ENCODE peak calls at places on chromosomes 11 and 22, in five cellular contexts. N is cardiac fibroblast; A is fibroblast of mammary gland; B is CD4-positive, alpha-beta T cell; G is astrocyte of the spinal cord. M is an unnamed sample.

GRCh38 chr22:45602824-45603301 is 68.8 kb upstream of the ATXN10 start:
- DNase-seq in A (peak), G (no peak), N (peak), B (no peak), M (no peak)

GRCh38 chr22:27597703-27598444 is 203.7 kb downstream of the MN1 start:
- DNase-seq in A (peak), G (no peak), B (no peak), N (peak), M (no peak)

GRCh38 chr11:117180661-117181585 is 2.4 kb downstream of the SIDT2 start:
- DNase-seq in G (peak), N (peak), B (peak), A (peak), M (peak)

GRCh38 chr11:108340958-108341357 is 118.1 kb downstream of the ATM start:
- DNase-seq in A (no peak), B (no peak), G (no peak), N (no peak), M (no peak)

GRCh38 chr11:57163160-57163868 is 18.4 kb upstream of the LRRC55 start:
- DNase-seq in G (no peak), A (no peak), B (no peak), N (no peak), M (no peak)

GRCh38 chr11:84437129-84438123 is 1151.3 kb upstream of the CCDC90B start:
- DNase-seq in N (no peak), B (no peak), G (no peak), A (peak), M (peak)

GRCh38 chr11:86577663-86578636 is 94.5 kb downstream of the ME3 start:
- DNase-seq in A (peak), N (peak), B (no peak), G (peak), M (no peak)

GRCh38 chr22:23110922-23111527 is 30.8 kb downstream of the RSPH14 start:
- DNase-seq in N (peak), A (no peak), G (no peak), B (no peak), M (no peak)

GRCh38 chr11:11043676-11044075 is 185.8 kb upstream of the ZBED5 start:
- DNase-seq in B (no peak), N (no peak), G (no peak), A (no peak), M (no peak)

GRCh38 chr22:29938285-29938693 is 55.3 kb downstream of the MTMR3 start:
- DNase-seq in N (peak), G (no peak), A (no peak), B (no peak), M (peak)

GRCh38 chr11:62705880-62706831 is 1.1 kb downstream of the BSCL2 start:
- DNase-seq in A (peak), N (peak), G (peak), B (peak), M (peak)

GRCh38 chr11:13269775-13270174 is 7.8 kb upstream of the BMAL1 start:
- DNase-seq in A (peak), G (peak), B (no peak), N (peak), M (no peak)

GRCh38 chr11:68843052-68843561 is 1.4 kb upstream of the CPT1A start:
- DNase-seq in A (peak), G (peak), N (peak), B (peak), M (peak)

GRCh38 chr11:68838572-68838964 is 3.1 kb downstream of the CPT1A start:
- DNase-seq in G (no peak), A (peak), B (no peak), N (peak), M (no peak)

GRCh38 chr11:1568451-1568911 is 3.6 kb downstream of the DUSP8 start:
- DNase-seq in B (peak), G (no peak), A (no peak), N (no peak), M (no peak)

GRCh38 chr11:2726964-2727363 is 27.2 kb upstream of the KCNQ1OT1 start:
- DNase-seq in G (no peak), A (no peak), B (no peak), N (no peak), M (no peak)

GRCh38 chr22:48888466-48889208 is 939.0 kb downstream of the BRD1 start:
- DNase-seq in G (no peak), N (no peak), B (no peak), A (no peak), M (no peak)

GRCh38 chr11:130055637-130056036 is 14.1 kb upstream of the APLP2 start:
- DNase-seq in N (peak), A (peak), G (peak), B (no peak), M (no peak)

GRCh38 chr11:65506770-65507485 is 8.1 kb downstream of the MALAT1 start:
- DNase-seq in B (peak), A (peak), G (peak), N (peak), M (no peak)

GRCh38 chr11:128346808-128347207 is 240.6 kb downstream of the ETS1 start:
- DNase-seq in B (no peak), A (peak), N (peak), G (peak), M (no peak)

GRCh38 chr11:9263840-9264380 is 1.2 kb downstream of the DENND5A start:
- DNase-seq in B (no peak), G (no peak), A (peak), N (peak), M (peak)

GRCh38 chr11:96242971-96243647 is 99.9 kb downstream of the MAML2 start:
- DNase-seq in B (peak), N (peak), A (peak), G (peak), M (peak)

GRCh38 chr11:94835571-94835970 is 67.4 kb downstream of the AMOTL1 start:
- DNase-seq in N (peak), G (peak), B (no peak), A (peak), M (no peak)

GRCh38 chr11:71418643-71419042 is 29.6 kb downstream of the DHCR7 start:
- DNase-seq in A (no peak), N (no peak), G (no peak), B (no peak), M (peak)

GRCh38 chr11:119983240-119983732 is 154.6 kb downstream of the TRIM29 start:
- DNase-seq in G (no peak), A (no peak), N (no peak), B (no peak), M (no peak)

GRCh38 chr11:73267921-73268540 is 4.1 kb upstream of the P2RY6 start:
- DNase-seq in G (no peak), B (no peak), N (no peak), A (no peak), M (no peak)

GRCh38 chr11:64004590-64004984 is 18.3 kb downstream of the OTUB1 start:
- DNase-seq in G (no peak), N (peak), A (peak), B (no peak), M (no peak)

GRCh38 chr11:34564807-34565241 is 51.2 kb upstream of the ELF5 start:
- DNase-seq in B (no peak), A (no peak), G (no peak), N (no peak), M (no peak)

GRCh38 chr11:64711138-64711943 is 11.7 kb downstream of the NRXN2 start:
- DNase-seq in G (no peak), A (no peak), N (no peak), B (no peak), M (no peak)

GRCh38 chr11:102522332-102523207 is 8.0 kb downstream of the MMP7 start:
- DNase-seq in B (no peak), A (no peak), N (no peak), G (no peak), M (no peak)
- TF ChIP-seq CTCF in B (no peak), A (no peak), N (no peak), G (no peak), M (no peak)

GRCh38 chr22:43411040-43411919 is 534 bp upstream of the MPPED1 start:
- DNase-seq in B (no peak), G (no peak), N (no peak), A (no peak), M (no peak)

GRCh38 chr22:43408009-43408408 is 3.8 kb upstream of the MPPED1 start:
- DNase-seq in A (no peak), N (no peak), B (no peak), G (no peak), M (no peak)

GRCh38 chr22:43409046-43409445 is 2.8 kb upstream of the MPPED1 start:
- DNase-seq in N (no peak), G (no peak), A (no peak), B (no peak), M (no peak)

GRCh38 chr22:43407591-43407990 is 4.2 kb upstream of the MPPED1 start:
- DNase-seq in G (no peak), N (no peak), B (no peak), A (no peak), M (no peak)

GRCh38 chr22:43409800-43410199 is 2.0 kb upstream of the MPPED1 start:
- DNase-seq in B (no peak), G (no peak), A (no peak), N (no peak), M (no peak)
- TF ChIP-seq CTCF in B (no peak), G (no peak), A (no peak), N (no peak), M (no peak)

DNA sequence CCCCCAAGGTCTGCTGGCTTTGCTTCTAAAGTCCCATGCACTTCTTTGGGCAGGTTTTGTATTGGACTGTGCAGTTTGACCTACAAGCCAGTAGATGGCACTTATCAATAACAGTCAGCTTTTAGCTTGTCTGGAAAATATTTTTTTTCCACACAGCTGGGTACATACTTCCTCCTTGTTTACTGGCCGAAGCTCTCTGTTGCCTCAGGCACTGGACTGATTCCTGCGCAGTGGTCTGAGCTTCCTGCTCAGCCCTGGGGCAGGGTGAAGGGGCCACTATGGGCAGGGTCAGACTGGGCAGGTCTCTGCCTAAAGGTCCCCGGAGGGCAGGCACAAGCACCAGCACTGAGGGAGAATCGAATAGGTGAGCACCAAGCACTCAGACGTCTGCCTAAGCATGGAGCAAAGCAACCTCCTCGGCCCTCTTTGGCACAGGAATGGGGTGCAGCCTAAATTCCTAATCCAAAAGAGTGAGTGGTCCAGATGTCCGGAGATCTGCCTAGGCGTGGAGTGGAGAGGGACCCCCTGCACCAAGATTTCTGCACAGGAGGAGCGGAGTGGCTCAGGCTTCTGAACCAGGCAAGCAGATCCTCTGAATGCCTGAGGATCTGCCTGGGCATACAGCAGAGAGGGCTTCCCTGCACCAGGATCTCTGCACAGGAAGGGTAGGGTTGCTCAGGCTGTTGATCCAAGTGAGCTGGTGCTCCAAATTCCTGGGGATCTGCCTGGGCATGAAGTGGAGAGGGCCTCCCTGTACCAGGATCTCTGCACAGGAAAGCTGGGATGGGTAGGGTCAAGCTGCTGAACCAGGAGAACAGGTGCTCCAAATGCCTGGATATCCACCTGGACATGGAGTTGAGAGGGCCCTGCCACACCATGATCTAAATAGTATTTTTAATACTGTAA is 105.9 kb upstream of the C11orf58 start:
- DNase-seq in G (peak), N (peak), B (no peak), A (no peak), M (no peak)
- TF ChIP-seq CTCF in G (peak), N (peak), B (no peak), A (peak), M (peak)

DNA sequence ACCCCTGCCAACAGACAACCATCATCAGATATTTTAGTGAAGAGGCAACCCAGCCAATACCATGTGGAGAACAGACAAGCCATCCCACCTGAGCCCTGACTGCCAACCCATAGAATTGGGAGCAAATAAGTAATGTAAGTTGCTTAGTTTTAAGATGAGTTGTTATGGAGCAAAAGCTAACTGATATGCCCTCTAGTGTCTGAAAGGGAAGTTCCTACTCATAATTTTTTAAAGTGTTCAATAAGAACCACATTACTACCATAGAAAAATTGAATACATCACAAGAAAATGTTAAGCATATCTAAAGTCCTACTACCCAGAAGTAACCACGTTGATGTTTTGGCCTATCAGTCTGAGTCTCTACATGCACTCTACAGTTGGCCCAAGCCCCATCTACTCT is 50.8 kb upstream of the SLC36A4 start:
- DNase-seq in A (peak), B (no peak), N (peak), G (no peak), M (no peak)
- TF ChIP-seq CTCF in A (peak), B (no peak), N (peak), G (peak), M (peak)

GRCh38 chr22:44085743-44086741 is 61.9 kb downstream of the PARVB start:
- DNase-seq in B (no peak), A (peak), G (peak), N (peak), M (peak)
- TF ChIP-seq CTCF in B (no peak), A (peak), G (peak), N (peak), M (peak)

GRCh38 chr22:26563022-26563421 is 26.9 kb downstream of the TPST2 start:
- DNase-seq in B (no peak), G (no peak), A (no peak), N (no peak), M (no peak)
- TF ChIP-seq CTCF in B (peak), G (no peak), A (no peak), N (no peak), M (peak)

DNA sequence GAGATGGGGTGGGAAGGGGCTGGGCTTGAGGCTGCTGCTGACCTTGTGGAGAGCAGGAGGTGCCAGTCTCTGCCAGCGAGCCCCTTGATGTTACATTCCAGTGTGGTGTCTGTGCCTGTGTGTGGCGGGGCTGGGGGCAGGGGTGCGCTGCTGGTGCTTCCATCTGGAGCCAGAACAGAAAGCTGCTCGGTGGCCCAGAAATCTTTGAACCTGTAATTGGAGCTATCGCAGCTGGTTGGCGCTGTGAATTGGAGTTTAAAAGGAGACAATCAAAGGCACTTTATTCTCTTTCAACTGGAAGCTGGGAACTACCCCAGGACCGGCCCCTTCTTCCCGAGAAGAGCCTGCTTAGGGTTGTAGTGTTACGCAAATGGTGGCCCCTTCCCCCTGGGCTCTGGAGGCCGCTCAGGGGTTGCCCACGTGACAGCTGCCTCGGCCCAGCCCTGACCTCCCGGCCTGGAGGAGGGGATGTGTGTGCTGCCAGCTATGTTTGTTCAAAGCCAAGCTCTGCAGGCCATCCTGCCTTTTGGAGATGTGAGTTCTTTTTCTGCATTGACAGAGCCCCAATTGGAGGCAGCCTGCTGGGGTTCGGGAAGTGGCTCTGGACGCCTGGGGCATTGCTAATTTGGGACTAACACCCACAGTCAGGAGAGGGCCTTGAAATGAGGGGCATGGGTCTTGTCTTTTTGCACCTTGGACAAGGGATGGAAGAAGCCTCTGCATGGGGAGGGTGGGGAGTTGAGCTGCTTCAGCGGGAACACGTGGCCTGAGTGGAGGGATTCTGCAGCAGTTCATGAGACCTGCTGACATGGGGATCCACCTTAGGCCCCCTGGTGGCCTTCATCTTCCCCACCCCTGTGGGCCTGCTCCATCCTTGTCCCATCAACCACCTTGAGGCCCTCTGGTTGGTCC is 14.0 kb upstream of the ARSA start:
- DNase-seq in N (peak), G (peak), A (peak), B (no peak), M (no peak)
- TF ChIP-seq CTCF in N (peak), G (peak), A (peak), B (no peak), M (peak)

GRCh38 chr11:125550780-125551179 is 18.5 kb upstream of the EI24 start:
- DNase-seq in B (no peak), A (no peak), N (no peak), G (no peak), M (no peak)

GRCh38 chr11:125553357-125553756 is 15.9 kb upstream of the EI24 start:
- DNase-seq in A (no peak), B (no peak), G (no peak), N (no peak), M (no peak)

GRCh38 chr11:125552927-125553326 is 16.4 kb upstream of the EI24 start:
- DNase-seq in G (no peak), N (no peak), B (no peak), A (no peak), M (no peak)

GRCh38 chr11:125551835-125552342 is 17.4 kb upstream of the EI24 start:
- DNase-seq in B (no peak), G (no peak), N (no peak), A (no peak), M (no peak)

DNA sequence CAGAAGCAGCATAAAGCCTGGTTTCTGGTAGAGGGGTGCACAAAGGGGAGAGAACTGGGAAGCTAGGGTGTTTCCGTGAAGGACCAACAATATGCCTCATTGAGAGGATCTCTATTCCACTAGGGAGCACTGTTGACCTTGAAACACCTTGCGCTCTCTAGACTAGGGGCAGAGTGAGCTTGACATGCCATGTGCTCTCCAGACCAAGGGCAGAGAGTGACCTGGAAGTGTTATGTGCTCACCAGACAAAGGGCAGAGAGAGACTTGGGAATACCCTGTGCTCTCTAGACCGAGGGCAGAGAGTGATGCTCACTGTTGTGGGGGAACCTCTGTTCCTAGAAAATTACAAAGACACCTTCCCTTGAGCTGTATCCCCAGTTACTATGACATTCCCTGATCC is 15.2 kb upstream of the EI24 start:
- DNase-seq in N (no peak), B (no peak), A (no peak), G (no peak), M (no peak)
- TF ChIP-seq CTCF in N (no peak), B (no peak), A (no peak), G (no peak), M (no peak)

DNA sequence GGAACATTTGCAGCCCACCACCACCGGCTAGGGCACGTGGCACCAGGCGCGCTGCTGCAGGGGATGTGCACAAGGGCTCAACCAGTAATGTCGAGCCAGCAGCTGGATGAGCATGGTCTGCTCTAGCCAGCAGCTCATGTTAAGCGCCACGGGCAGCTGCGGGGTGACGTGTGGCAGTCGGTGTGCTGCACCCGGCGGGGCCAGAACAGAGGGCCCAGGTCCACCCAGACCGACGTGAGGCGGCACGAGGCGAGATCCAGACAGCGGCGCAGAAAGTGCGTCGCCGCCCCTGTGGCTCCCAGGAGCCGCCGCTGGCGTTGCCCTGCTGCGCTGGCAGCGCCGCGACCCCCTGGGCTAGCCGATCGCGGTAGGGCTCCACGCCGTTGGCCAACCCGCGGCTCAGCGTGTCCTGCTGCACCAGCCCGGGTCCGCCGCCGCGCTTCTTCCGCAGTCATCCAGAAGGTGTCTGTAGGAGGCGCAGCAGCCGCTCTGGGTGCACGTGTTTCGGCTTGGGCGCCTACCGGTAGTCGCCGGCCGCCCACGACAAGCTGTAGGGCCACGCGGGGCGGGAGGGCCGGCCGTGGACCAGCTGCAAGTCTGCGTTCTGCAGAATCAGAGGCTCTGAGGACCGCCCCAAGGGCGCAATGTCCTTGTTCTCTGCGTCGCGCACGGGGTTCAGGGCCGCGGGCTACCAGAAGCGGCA is 4.6 kb upstream of the GALR3 start:
- DNase-seq in A (peak), B (peak), G (peak), N (peak), M (peak)
- TF ChIP-seq CTCF in A (no peak), B (no peak), G (peak), N (peak), M (peak)

M was measured in GM13977.